ENCODE peak calls at places on chromosomes 11 and 22, in eight cellular contexts. One of them, this sample, is unnamed.
A peak's percentile ranks its signal among the peaks of the same experiment; 100 is the strongest.

GRCh38 chr11:65041206-65042035 is at the start of gene SAC3D1:
- DNase-seq in IMR-90: peak; percentile 17
- DNase-seq in dorsolateral prefrontal cortex: peak; percentile 61
- DNase-seq in heart left ventricle: peak; percentile 37
- DNase-seq in ovary: no peak
- DNase-seq in body of pancreas: peak; percentile 66
- DNase-seq in left ventricle myocardium inferior: no peak
- DNase-seq in substantia nigra: no peak
- DNase-seq in this sample: no peak

GRCh38 chr11:111086058-111086457 is 159.5 kb upstream of the POU2AF2 start:
- DNase-seq in IMR-90: no peak
- DNase-seq in left ventricle myocardium inferior: no peak
- DNase-seq in dorsolateral prefrontal cortex: no peak
- DNase-seq in ovary: no peak
- DNase-seq in substantia nigra: no peak
- DNase-seq in body of pancreas: no peak
- DNase-seq in heart left ventricle: no peak
- DNase-seq in this sample: no peak

GRCh38 chr11:17686185-17686980 is 33.0 kb upstream of the MYOD1 start:
- DNase-seq in IMR-90: no peak
- DNase-seq in heart left ventricle: no peak
- DNase-seq in dorsolateral prefrontal cortex: no peak
- DNase-seq in ovary: no peak
- DNase-seq in body of pancreas: no peak
- DNase-seq in substantia nigra: no peak
- DNase-seq in left ventricle myocardium inferior: no peak
- DNase-seq in this sample: no peak

GRCh38 chr11:69670158-69670845 is 4.9 kb downstream of the LTO1 start:
- DNase-seq in left ventricle myocardium inferior: peak; percentile 87
- DNase-seq in ovary: peak; percentile 91
- DNase-seq in IMR-90: peak; percentile 84
- DNase-seq in heart left ventricle: peak; percentile 89
- DNase-seq in substantia nigra: peak; percentile 78
- DNase-seq in dorsolateral prefrontal cortex: peak; percentile 55
- DNase-seq in body of pancreas: peak; percentile 80
- DNase-seq in this sample: no peak

GRCh38 chr11:16527525-16528246 is 171.3 kb upstream of the SOX6 start:
- DNase-seq in substantia nigra: no peak
- DNase-seq in heart left ventricle: no peak
- DNase-seq in dorsolateral prefrontal cortex: no peak
- DNase-seq in left ventricle myocardium inferior: no peak
- DNase-seq in ovary: no peak
- DNase-seq in IMR-90: no peak
- DNase-seq in body of pancreas: no peak
- DNase-seq in this sample: no peak

GRCh38 chr22:39457546-39458442 is 982 bp downstream of the MGAT3 start:
- DNase-seq in ovary: no peak
- DNase-seq in IMR-90: no peak
- DNase-seq in substantia nigra: peak; percentile 34
- DNase-seq in dorsolateral prefrontal cortex: no peak
- DNase-seq in left ventricle myocardium inferior: no peak
- DNase-seq in body of pancreas: no peak
- DNase-seq in heart left ventricle: no peak
- DNase-seq in this sample: no peak

GRCh38 chr22:20022231-20023069 is 1.5 kb downstream of the TANGO2 start:
- DNase-seq in left ventricle myocardium inferior: no peak
- DNase-seq in IMR-90: no peak
- DNase-seq in dorsolateral prefrontal cortex: no peak
- DNase-seq in ovary: no peak
- DNase-seq in substantia nigra: no peak
- DNase-seq in heart left ventricle: peak; percentile 57
- DNase-seq in body of pancreas: no peak
- DNase-seq in this sample: no peak

GRCh38 chr22:20647586-20648305 is 126.2 kb upstream of the SERPIND1 start:
- DNase-seq in substantia nigra: no peak
- DNase-seq in IMR-90: no peak
- DNase-seq in ovary: no peak
- DNase-seq in heart left ventricle: no peak
- DNase-seq in dorsolateral prefrontal cortex: no peak
- DNase-seq in body of pancreas: no peak
- DNase-seq in left ventricle myocardium inferior: no peak
- DNase-seq in this sample: no peak

GRCh38 chr11:76823481-76824028 is 37.2 kb upstream of the ACER3 start:
- DNase-seq in IMR-90: peak; percentile 76
- DNase-seq in substantia nigra: no peak
- DNase-seq in dorsolateral prefrontal cortex: no peak
- DNase-seq in left ventricle myocardium inferior: no peak
- DNase-seq in heart left ventricle: peak; percentile 57
- DNase-seq in ovary: no peak
- DNase-seq in body of pancreas: peak; percentile 36
- DNase-seq in this sample: no peak

GRCh38 chr22:26079009-26079408 is 90.3 kb upstream of the SEZ6L start:
- DNase-seq in IMR-90: no peak
- DNase-seq in dorsolateral prefrontal cortex: no peak
- DNase-seq in left ventricle myocardium inferior: no peak
- DNase-seq in body of pancreas: no peak
- DNase-seq in ovary: no peak
- DNase-seq in heart left ventricle: no peak
- DNase-seq in substantia nigra: no peak
- DNase-seq in this sample: no peak

GRCh38 chr11:64457416-64458010 is 98.6 kb downstream of the RPS6KA4 start:
- DNase-seq in left ventricle myocardium inferior: no peak
- DNase-seq in substantia nigra: no peak
- DNase-seq in IMR-90: no peak
- DNase-seq in body of pancreas: no peak
- DNase-seq in heart left ventricle: no peak
- DNase-seq in dorsolateral prefrontal cortex: no peak
- DNase-seq in ovary: no peak
- DNase-seq in this sample: no peak

GRCh38 chr22:40216041-40216756 is 38.5 kb downstream of the TNRC6B start:
- DNase-seq in heart left ventricle: no peak
- DNase-seq in IMR-90: no peak
- DNase-seq in substantia nigra: no peak
- DNase-seq in body of pancreas: no peak
- DNase-seq in left ventricle myocardium inferior: no peak
- DNase-seq in ovary: no peak
- DNase-seq in dorsolateral prefrontal cortex: no peak
- DNase-seq in this sample: no peak

GRCh38 chr22:36088292-36088691 is 59.7 kb upstream of the RBFOX2 start:
- DNase-seq in substantia nigra: no peak
- DNase-seq in dorsolateral prefrontal cortex: no peak
- DNase-seq in body of pancreas: no peak
- DNase-seq in IMR-90: no peak
- DNase-seq in left ventricle myocardium inferior: no peak
- DNase-seq in heart left ventricle: no peak
- DNase-seq in ovary: no peak
- DNase-seq in this sample: peak; percentile 54

GRCh38 chr11:120707098-120707497 is 195.6 kb downstream of the GRIK4 start:
- DNase-seq in substantia nigra: no peak
- DNase-seq in ovary: no peak
- DNase-seq in dorsolateral prefrontal cortex: no peak
- DNase-seq in heart left ventricle: no peak
- DNase-seq in IMR-90: peak; percentile 28
- DNase-seq in left ventricle myocardium inferior: no peak
- DNase-seq in body of pancreas: no peak
- DNase-seq in this sample: no peak

DNA sequence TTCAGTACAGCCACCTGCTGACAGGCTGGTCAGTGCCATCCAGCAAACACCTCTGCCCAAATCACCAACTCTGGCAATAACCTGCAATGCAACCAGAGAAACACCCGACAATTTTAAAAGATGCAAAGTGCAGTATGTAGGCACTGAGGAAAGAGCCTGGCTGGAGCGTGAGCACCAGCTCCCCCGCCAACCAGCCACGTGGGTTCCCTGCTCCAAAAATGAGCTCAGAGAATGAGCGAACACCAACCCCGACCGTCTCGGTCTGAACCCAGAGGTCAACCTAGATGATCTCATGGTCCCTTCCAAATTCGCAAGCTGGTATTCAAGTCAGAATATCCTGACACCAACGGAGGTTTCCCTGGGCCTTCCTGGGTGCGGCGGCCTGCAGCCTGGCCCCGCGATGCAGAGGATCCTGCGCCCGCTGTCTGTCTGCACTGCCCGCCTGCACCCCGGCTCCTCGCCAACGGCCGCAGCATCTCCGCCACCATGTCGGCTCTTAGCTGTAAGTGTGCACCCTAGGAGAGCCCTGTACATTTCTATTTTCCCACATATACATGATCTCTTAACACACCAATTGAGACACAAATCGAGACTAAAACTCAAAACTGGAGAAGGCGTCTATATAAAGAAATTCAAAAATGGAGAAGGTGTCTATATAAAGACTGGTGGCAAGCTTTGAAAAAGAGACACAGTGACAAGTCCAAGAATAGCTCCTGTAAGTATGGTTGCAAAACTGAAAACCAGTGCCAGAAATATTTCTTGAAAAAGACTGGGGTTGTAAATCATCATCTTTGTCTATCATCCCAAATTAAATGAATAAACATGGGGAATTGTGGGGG is 22.8 kb downstream of the TMEM184B start:
- DNase-seq in substantia nigra: no peak
- DNase-seq in heart left ventricle: no peak
- DNase-seq in IMR-90: no peak
- DNase-seq in dorsolateral prefrontal cortex: no peak
- DNase-seq in ovary: no peak
- DNase-seq in left ventricle myocardium inferior: no peak
- DNase-seq in body of pancreas: no peak
- DNase-seq in this sample: no peak
- H3K27ac ChIP-seq in substantia nigra: no peak overlapping the region
- H3K27ac ChIP-seq in heart left ventricle: peak overlapping the region; percentile 20
- H3K27ac ChIP-seq in IMR-90: no peak overlapping the region
- H3K27ac ChIP-seq in dorsolateral prefrontal cortex: peak overlapping the region; percentile 91
- H3K27ac ChIP-seq in ovary: no peak overlapping the region
- H3K27ac ChIP-seq in left ventricle myocardium inferior: peak overlapping the region; percentile 45
- H3K27ac ChIP-seq in body of pancreas: no peak overlapping the region
- H3K27ac ChIP-seq in this sample: no peak overlapping the region

DNA sequence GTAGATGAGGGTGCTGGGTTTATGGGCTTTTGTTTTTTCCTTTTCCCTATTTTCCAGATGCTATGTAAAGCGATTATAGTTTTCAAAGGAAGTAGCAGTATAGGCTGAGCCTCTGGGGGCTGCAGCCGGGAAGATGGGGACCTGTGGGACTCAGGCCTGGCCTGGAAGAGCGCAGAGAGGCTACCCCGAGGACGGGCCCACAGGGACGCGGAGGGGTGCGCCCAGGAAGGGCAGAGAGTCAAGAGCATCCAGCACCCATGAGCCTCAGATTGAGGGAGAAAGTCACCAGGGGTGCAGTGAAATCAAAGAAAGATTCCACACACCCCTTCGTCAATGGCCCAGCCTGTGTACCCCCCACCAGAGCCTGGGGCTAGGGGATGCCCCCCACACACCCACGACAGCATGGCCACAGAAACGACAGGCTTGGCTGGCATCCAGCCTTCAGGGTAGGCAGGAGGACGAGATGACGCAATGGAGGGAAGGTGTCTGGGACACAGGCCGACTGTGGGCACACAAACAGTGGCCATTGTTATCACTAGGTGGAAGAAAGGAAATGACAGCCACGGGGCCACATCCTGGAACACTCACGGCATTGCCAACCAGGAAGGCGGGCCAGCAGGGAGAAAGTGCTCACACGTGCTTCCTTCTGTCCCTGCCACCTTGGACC is 9.0 kb downstream of the PLA2G6 start:
- DNase-seq in IMR-90: peak; percentile 65
- DNase-seq in body of pancreas: peak; percentile 85
- DNase-seq in substantia nigra: peak; percentile 82
- DNase-seq in heart left ventricle: peak; percentile 82
- DNase-seq in left ventricle myocardium inferior: peak; percentile 76
- DNase-seq in dorsolateral prefrontal cortex: no peak
- DNase-seq in ovary: peak; percentile 52
- DNase-seq in this sample: no peak
- H3K27ac ChIP-seq in IMR-90: peak overlapping the region; percentile 30
- H3K27ac ChIP-seq in body of pancreas: peak overlapping the region; percentile 2
- H3K27ac ChIP-seq in substantia nigra: peak overlapping the region; percentile 82
- H3K27ac ChIP-seq in heart left ventricle: peak overlapping the region; percentile 86
- H3K27ac ChIP-seq in left ventricle myocardium inferior: peak overlapping the region; percentile 61
- H3K27ac ChIP-seq in dorsolateral prefrontal cortex: no peak overlapping the region
- H3K27ac ChIP-seq in ovary: no peak overlapping the region
- H3K27ac ChIP-seq in this sample: peak overlapping the region; percentile 88

DNA sequence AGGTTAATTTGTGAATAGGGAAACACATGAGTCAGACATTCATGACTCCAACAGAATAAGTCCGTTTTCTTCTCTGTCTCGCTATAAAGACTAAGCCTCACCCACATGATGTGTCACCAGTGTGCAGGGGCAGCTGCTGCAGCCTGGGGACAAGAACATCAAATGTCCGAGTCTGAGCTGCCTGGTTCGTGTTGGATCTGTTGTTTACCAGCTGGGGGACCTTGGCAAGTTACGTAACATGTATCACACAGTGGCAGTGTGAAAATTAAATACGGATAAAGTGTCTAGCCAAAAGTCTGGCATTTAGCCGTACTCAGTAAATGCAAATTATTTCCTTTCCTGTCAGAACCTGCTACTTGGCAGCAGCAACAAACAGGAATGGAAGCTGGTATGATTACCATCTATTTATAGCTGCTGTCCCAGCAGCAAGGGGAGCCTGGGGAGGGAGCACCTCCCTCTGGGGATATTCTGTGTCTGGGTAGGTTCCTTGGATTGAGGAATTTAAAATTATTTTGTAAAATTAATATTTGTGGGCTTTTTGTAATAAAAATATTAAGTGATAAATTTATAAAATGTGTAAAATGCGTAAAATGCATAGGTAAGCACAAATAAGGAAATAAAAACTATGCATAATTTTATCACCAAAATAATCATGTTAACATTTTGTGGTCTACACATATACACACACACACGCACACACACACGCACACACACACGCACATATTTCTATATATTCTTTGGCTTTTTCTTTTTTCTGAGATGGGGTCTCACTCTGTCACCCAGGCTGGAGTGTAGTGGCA is 1.3 kb upstream of the CLDN25 start:
- DNase-seq in IMR-90: peak; percentile 38
- DNase-seq in substantia nigra: peak; percentile 64
- DNase-seq in heart left ventricle: no peak
- DNase-seq in dorsolateral prefrontal cortex: peak; percentile 56
- DNase-seq in left ventricle myocardium inferior: no peak
- DNase-seq in body of pancreas: peak; percentile 76
- DNase-seq in ovary: no peak
- DNase-seq in this sample: peak; percentile 88
- H3K27ac ChIP-seq in IMR-90: no peak overlapping the region
- H3K27ac ChIP-seq in substantia nigra: peak overlapping the region; percentile 71
- H3K27ac ChIP-seq in heart left ventricle: peak overlapping the region; percentile 59
- H3K27ac ChIP-seq in dorsolateral prefrontal cortex: peak overlapping the region; percentile 18
- H3K27ac ChIP-seq in left ventricle myocardium inferior: peak overlapping the region; percentile 83
- H3K27ac ChIP-seq in body of pancreas: peak overlapping the region; percentile 72
- H3K27ac ChIP-seq in ovary: no peak overlapping the region
- H3K27ac ChIP-seq in this sample: peak overlapping the region; percentile 84

DNA sequence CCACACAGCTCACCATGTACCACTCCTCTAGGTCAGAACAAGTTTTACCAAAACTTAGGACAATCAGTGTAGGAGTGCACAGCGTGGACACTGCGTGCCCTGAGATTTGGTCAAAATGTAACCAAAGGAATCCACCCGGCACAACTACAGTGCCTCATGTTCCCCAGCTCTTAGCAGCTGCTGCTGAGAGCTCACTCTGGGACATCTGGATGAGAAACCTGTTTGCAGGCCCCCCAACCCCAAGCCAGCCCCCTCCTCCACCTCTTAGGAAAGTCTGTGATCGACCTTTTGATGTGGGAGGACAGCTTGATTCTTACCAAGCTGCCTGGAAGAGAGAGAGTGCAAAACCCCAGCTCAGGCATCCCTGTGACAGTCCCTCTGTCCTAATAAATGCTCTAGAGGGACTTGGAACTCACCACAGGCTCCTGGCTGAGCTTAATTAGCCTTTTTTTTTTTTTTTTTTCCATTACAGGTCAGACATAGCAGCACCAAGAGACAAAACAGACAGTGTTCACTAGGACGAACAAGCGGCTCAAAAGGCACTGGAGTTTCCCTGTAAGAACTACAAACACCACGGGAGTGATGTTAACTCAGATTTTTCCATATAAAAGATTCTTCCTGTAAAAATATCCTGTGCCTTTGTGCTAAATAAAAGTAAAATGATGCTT is 101.2 kb upstream of the AKIP1 start:
- DNase-seq in substantia nigra: no peak
- DNase-seq in dorsolateral prefrontal cortex: no peak
- DNase-seq in ovary: no peak
- DNase-seq in heart left ventricle: no peak
- DNase-seq in IMR-90: no peak
- DNase-seq in body of pancreas: no peak
- DNase-seq in left ventricle myocardium inferior: no peak
- DNase-seq in this sample: no peak
- H3K27ac ChIP-seq in substantia nigra: peak overlapping the region; percentile 72
- H3K27ac ChIP-seq in dorsolateral prefrontal cortex: peak overlapping the region; percentile 89
- H3K27ac ChIP-seq in ovary: peak overlapping the region; percentile 86
- H3K27ac ChIP-seq in heart left ventricle: peak overlapping the region; percentile 88
- H3K27ac ChIP-seq in IMR-90: peak overlapping the region; percentile 90
- H3K27ac ChIP-seq in body of pancreas: peak overlapping the region; percentile 57
- H3K27ac ChIP-seq in left ventricle myocardium inferior: peak overlapping the region; percentile 89
- H3K27ac ChIP-seq in this sample: peak overlapping the region; percentile 93

This sample was measured in epithelial cell of prostate.